ENCODE peak calls at places on chromosomes 16 and 17, in eight cellular contexts. H is A549; R is T-helper 1 cell; U is substantia nigra; C is GM19239; I is stimulated activated CD4-positive, alpha-beta T cell treated with anti-CD3 and anti-CD28 coated beads, TNF-alpha, amount 100 ng/mL, for 1 hour; V is activated T-helper 1 cell treated with anti-CD3 and anti-CD28 coated beads, Interleukin-2, amount 50 U/mL, for 16 hours; E is activated naive CD4-positive, alpha-beta T cell. O is an unnamed sample.
A peak's percentile ranks its signal among the peaks of the same experiment; 100 is the strongest.

GRCh38 chr17:48564200-48565023 is 13.7 kb downstream of the HOXB4 start:
- DNase-seq in C (no peak), H (no peak), I (no peak), U (no peak), V (no peak), E (no peak), R (no peak), O (no peak)

GRCh38 chr17:64084086-64084939 is 45.6 kb downstream of the ERN1 start:
- DNase-seq in V (no peak), I (no peak), H (no peak), U (no peak), R (no peak), E (no peak), C (no peak), O (no peak)

GRCh38 chr16:27579086-27579980 is 29.4 kb downstream of the KATNIP start:
- DNase-seq in U (no peak), I (no peak), C (no peak), R (no peak), H (no peak), V (no peak), E (no peak), O (no peak)

GRCh38 chr17:74123350-74123749 is 80.1 kb upstream of the RPL38 start:
- DNase-seq in I (no peak), U (no peak), H (no peak), E (no peak), C (no peak), R (no peak), V (no peak), O (no peak)

GRCh38 chr16:71360378-71360777 is 1.9 kb downstream of the CALB2 start:
- DNase-seq in V (no peak), C (no peak), E (no peak), H (peak; percentile 79), U (no peak), R (no peak), I (no peak), O (no peak)

GRCh38 chr16:29226782-29227181 is 179.7 kb downstream of the NPIPB11 start:
- DNase-seq in E (no peak), R (no peak), V (no peak), I (no peak), C (no peak), U (no peak), H (no peak), O (no peak)

GRCh38 chr17:66415366-66416206 is 113.2 kb downstream of the PRKCA start:
- DNase-seq in I (no peak), V (no peak), E (no peak), R (no peak), H (no peak), C (no peak), U (no peak), O (no peak)

GRCh38 chr16:47732122-47732805 is 271.1 kb downstream of the PHKB start:
- DNase-seq in H (peak; percentile 12), E (no peak), U (no peak), V (no peak), R (no peak), C (no peak), I (no peak), O (no peak)

O was measured in amygdala.